ENCODE peak calls at places on chromosomes 5 and 9, in ten cellular contexts. E is left lung; I is sigmoid colon; V is colonic mucosa; A is cardiac muscle cell; T is stomach; P is tibial artery; Q is CD8-positive, alpha-beta T cell; L is left ventricle myocardium inferior; M is adrenal gland. F is an unnamed sample. For H3K27me3, the result is how much of the 10 kb centered on the place peaks cover.

GRCh38 chr5:127925916-127926315 is 157.7 kb upstream of the SLC12A2 start:
- DNase-seq in E (no peak), I (no peak), V (peak), A (no peak), T (peak), P (no peak), Q (no peak), L (no peak), M (no peak), F (no peak)

GRCh38 chr5:166907314-166907713 is 1384.1 kb upstream of the WWC1 start:
- DNase-seq in E (no peak), I (no peak), V (no peak), A (peak), T (no peak), P (no peak), Q (no peak), L (no peak), M (no peak), F (no peak)

GRCh38 chr9:88872171-88872946 is 118.9 kb upstream of the S1PR3 start:
- DNase-seq in E (no peak), I (no peak), V (no peak), A (no peak), T (no peak), P (no peak), Q (no peak), L (no peak), M (peak), F (no peak)

GRCh38 chr5:123874600-123875201 is 362.7 kb downstream of the CSNK1G3 start:
- DNase-seq in E (no peak), I (no peak), V (no peak), A (peak), T (no peak), P (no peak), Q (no peak), L (no peak), M (no peak), F (peak)

GRCh38 chr5:65823174-65823573 is 101.2 kb downstream of the NLN start:
- DNase-seq in E (no peak), I (no peak), V (no peak), A (no peak), T (no peak), P (no peak), Q (no peak), L (no peak), M (no peak), F (no peak)

GRCh38 chr5:74587895-74588294 is 52.6 kb downstream of the ENC1 start:
- DNase-seq in E (no peak), I (no peak), V (no peak), A (no peak), T (no peak), P (no peak), Q (no peak), L (no peak), M (no peak), F (no peak)

GRCh38 chr9:95508968-95509850 is 7.6 kb downstream of the PTCH1 start:
- DNase-seq in E (peak), I (peak), V (peak), A (peak), T (peak), P (peak), Q (peak), L (peak), M (peak), F (peak)

GRCh38 chr5:91212336-91213092 is 170.6 kb downstream of the ARRDC3 start:
- DNase-seq in E (no peak), I (peak), V (peak), A (peak), T (no peak), P (no peak), Q (no peak), L (no peak), M (no peak), F (peak)

GRCh38 chr5:126354012-126354856 is 69.0 kb upstream of the GRAMD2B start:
- DNase-seq in E (no peak), I (no peak), V (no peak), A (peak), T (no peak), P (no peak), Q (no peak), L (no peak), M (no peak), F (peak)

GRCh38 chr5:42994285-42995151 is 45.6 kb downstream of the ANXA2R start:
- DNase-seq in E (peak), I (peak), V (peak), A (peak), T (peak), P (peak), Q (peak), L (peak), M (peak), F (peak)

GRCh38 chr5:849651-850301 is 1.0 kb downstream of the ZDHHC11 start:
- DNase-seq in E (peak), I (peak), V (no peak), A (peak), T (peak), P (peak), Q (no peak), L (peak), M (no peak), F (no peak)

GRCh38 chr5:394671-395155 is 48.3 kb upstream of the EXOC3 start:
- DNase-seq in E (no peak), I (peak), V (peak), A (no peak), T (no peak), P (peak), Q (no peak), L (no peak), M (no peak), F (no peak)

GRCh38 chr5:33774323-33774722 is 117.5 kb downstream of the ADAMTS12 start:
- DNase-seq in E (no peak), I (no peak), V (no peak), A (peak), T (no peak), P (no peak), Q (no peak), L (no peak), M (no peak), F (no peak)

GRCh38 chr5:39209924-39210323 is 9.4 kb downstream of the FYB1 start:
- DNase-seq in E (peak), I (no peak), V (no peak), A (no peak), T (peak), P (no peak), Q (peak), L (no peak), M (no peak), F (no peak)

GRCh38 chr5:72525816-72526215 is 18.6 kb upstream of the ZNF366 start:
- DNase-seq in E (no peak), I (no peak), V (no peak), A (peak), T (no peak), P (no peak), Q (no peak), L (no peak), M (no peak), F (no peak)

GRCh38 chr5:12023614-12024241 is 119.5 kb upstream of the CTNND2 start:
- DNase-seq in E (no peak), I (no peak), V (no peak), A (peak), T (no peak), P (no peak), Q (no peak), L (no peak), M (no peak), F (peak)

GRCh38 chr9:97527626-97528528 is 26.4 kb downstream of the TMOD1 start:
- DNase-seq in E (no peak), I (no peak), V (no peak), A (no peak), T (no peak), P (peak), Q (no peak), L (no peak), M (no peak), F (no peak)

GRCh38 chr5:72183231-72183630 is 76.0 kb downstream of the MAP1B start:
- DNase-seq in E (no peak), I (no peak), V (no peak), A (no peak), T (no peak), P (no peak), Q (no peak), L (no peak), M (no peak), F (no peak)

GRCh38 chr5:140608730-140609520 is 24.1 kb downstream of the CD14 start:
- DNase-seq in E (peak), I (peak), V (peak), A (peak), T (peak), P (no peak), Q (no peak), L (peak), M (peak), F (no peak)

GRCh38 chr5:170633235-170634041 is 129.6 kb downstream of the KCNIP1 start:
- DNase-seq in E (no peak), I (peak), V (peak), A (peak), T (no peak), P (peak), Q (no peak), L (peak), M (peak), F (peak)

GRCh38 chr5:74679968-74680367 is 5.1 kb upstream of the HEXB start:
- DNase-seq in E (no peak), I (no peak), V (no peak), A (no peak), T (no peak), P (no peak), Q (no peak), L (no peak), M (no peak), F (peak)

GRCh38 chr9:22452415-22453010 is 5.9 kb downstream of the DMRTA1 start:
- DNase-seq in E (no peak), I (no peak), V (peak), A (peak), T (peak), P (no peak), Q (no peak), L (peak), M (peak), F (peak)

GRCh38 chr9:80775515-80775914 is 913.8 kb downstream of the TLE1 start:
- DNase-seq in E (no peak), I (no peak), V (no peak), A (no peak), T (no peak), P (no peak), Q (no peak), L (no peak), M (no peak), F (no peak)

GRCh38 chr9:124960409-124960752 is 19.5 kb upstream of the GOLGA1 start:
- DNase-seq in E (no peak), I (no peak), V (no peak), A (peak), T (no peak), P (no peak), Q (no peak), L (no peak), M (no peak), F (no peak)

GRCh38 chr5:32600057-32600622 is 14.8 kb downstream of the SUB1 start:
- DNase-seq in E (no peak), I (no peak), V (no peak), A (peak), T (no peak), P (no peak), Q (no peak), L (no peak), M (no peak), F (peak)

GRCh38 chr9:10562581-10563343 is 50.0 kb downstream of the PTPRD start:
- DNase-seq in E (no peak), I (no peak), V (no peak), A (no peak), T (no peak), P (no peak), Q (no peak), L (no peak), M (no peak), F (no peak)

GRCh38 chr9:79011461-79011860 is 560.3 kb upstream of the TLE4 start:
- DNase-seq in E (no peak), I (no peak), V (no peak), A (no peak), T (no peak), P (no peak), Q (no peak), L (no peak), M (no peak), F (no peak)

GRCh38 chr5:107295914-107296313 is 374.8 kb downstream of the EFNA5 start:
- DNase-seq in E (no peak), I (no peak), V (no peak), A (no peak), T (no peak), P (no peak), Q (no peak), L (no peak), M (no peak), F (no peak)

GRCh38 chr9:130287736-130288135 is 22.2 kb downstream of the HMCN2 start:
- DNase-seq in E (no peak), I (no peak), V (no peak), A (no peak), T (no peak), P (no peak), Q (no peak), L (no peak), M (no peak), F (no peak)
- H3K4me3 ChIP-seq in E (no peak), I (no peak), V (no peak), A (no peak), T (no peak), P (no peak), Q (no peak), L (no peak), M (no peak), F (no peak)

GRCh38 chr9:23638837-23639426 is 187.1 kb downstream of the ELAVL2 start:
- DNase-seq in E (no peak), I (no peak), V (no peak), A (no peak), T (no peak), P (no peak), Q (no peak), L (no peak), M (no peak), F (no peak)
- H3K27me3 ChIP-seq in E (under half), I (under half), V (under half), A (under half), T (under half), P (under half), Q (under half), L (under half), M (under half), F (under half)

GRCh38 chr9:31542384-31543055 is 841.9 kb upstream of the ACO1 start:
- DNase-seq in E (no peak), I (peak), V (no peak), A (peak), T (no peak), P (no peak), Q (no peak), L (no peak), M (peak), F (no peak)
- H3K4me3 ChIP-seq in E (no peak), I (no peak), V (no peak), A (no peak), T (no peak), P (no peak), Q (no peak), L (no peak), M (no peak), F (no peak)

GRCh38 chr5:88671408-88671807 is 211.6 kb downstream of the MEF2C start:
- DNase-seq in E (no peak), I (no peak), V (no peak), A (no peak), T (no peak), P (no peak), Q (no peak), L (no peak), M (no peak), F (no peak)
- H3K27me3 ChIP-seq in E (half or more), I (under half), V (half or more), A (half or more), T (half or more), P (under half), Q (half or more), L (half or more), M (under half), F (under half)

GRCh38 chr5:10672285-10673044 is 88.6 kb downstream of the DAP start:
- DNase-seq in E (no peak), I (no peak), V (no peak), A (no peak), T (no peak), P (no peak), Q (no peak), L (no peak), M (no peak), F (no peak)

GRCh38 chr5:10668697-10669096 is 92.3 kb downstream of the DAP start:
- DNase-seq in E (no peak), I (no peak), V (no peak), A (no peak), T (no peak), P (no peak), Q (no peak), L (no peak), M (no peak), F (no peak)

GRCh38 chr5:10671041-10672008 is 89.7 kb downstream of the DAP start:
- DNase-seq in E (no peak), I (no peak), V (no peak), A (peak), T (no peak), P (no peak), Q (no peak), L (no peak), M (no peak), F (no peak)

GRCh38 chr5:10667431-10668057 is 93.5 kb downstream of the DAP start:
- DNase-seq in E (no peak), I (no peak), V (no peak), A (no peak), T (no peak), P (no peak), Q (no peak), L (no peak), M (no peak), F (no peak)

GRCh38 chr5:10669983-10670382 is 91.1 kb downstream of the DAP start:
- DNase-seq in E (no peak), I (no peak), V (no peak), A (no peak), T (no peak), P (no peak), Q (no peak), L (no peak), M (no peak), F (no peak)
- H3K4me3 ChIP-seq in E (no peak), I (no peak), V (no peak), A (no peak), T (no peak), P (no peak), Q (no peak), L (no peak), M (no peak), F (no peak)

GRCh38 chr5:136199408-136199807 is 6.4 kb upstream of the SMIM32 start:
- DNase-seq in E (no peak), I (no peak), V (peak), A (no peak), T (no peak), P (no peak), Q (peak), L (no peak), M (no peak), F (peak)
- H3K27me3 ChIP-seq in E (half or more), I (under half), V (under half), A (under half), T (under half), P (under half), Q (under half), L (half or more), M (under half), F (under half)

GRCh38 chr5:96808541-96808828 is 740 bp upstream of the ERAP1 start:
- DNase-seq in E (no peak), I (no peak), V (no peak), A (no peak), T (no peak), P (no peak), Q (no peak), L (no peak), M (no peak), F (no peak)
- H3K4me3 ChIP-seq in E (peak), I (peak), V (peak), A (peak), T (peak), P (peak), Q (peak), L (peak), M (no peak), F (peak)

DNA sequence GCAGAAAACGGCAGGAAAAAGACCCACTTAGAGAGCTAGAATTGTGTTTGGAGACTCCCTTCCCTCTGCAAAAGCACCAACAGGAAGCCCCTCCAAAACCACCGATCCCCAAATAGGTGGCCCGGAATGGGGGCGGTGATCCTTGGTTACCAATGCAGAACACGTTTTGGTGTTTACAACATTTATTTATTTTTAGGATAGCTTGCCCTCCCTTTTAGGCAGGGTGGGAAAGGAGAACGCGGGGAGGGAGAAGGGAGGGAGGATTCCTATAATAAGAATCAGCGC is 579 bp upstream of the NTRK2 start:
- DNase-seq in E (no peak), I (no peak), V (peak), A (no peak), T (no peak), P (no peak), Q (no peak), L (no peak), M (no peak), F (no peak)
- H3K27me3 ChIP-seq in E (half or more), I (under half), V (under half), A (half or more), T (under half), P (under half), Q (under half), L (half or more), M (under half), F (half or more)

GRCh38 chr5:180618830-180619562 is 27.7 kb upstream of the SCGB3A1 start:
- DNase-seq in E (no peak), I (no peak), V (no peak), A (peak), T (no peak), P (no peak), Q (peak), L (no peak), M (no peak), F (no peak)

GRCh38 chr5:180621311-180621710 is 28.1 kb downstream of the FLT4 start:
- DNase-seq in E (no peak), I (no peak), V (no peak), A (no peak), T (no peak), P (no peak), Q (no peak), L (no peak), M (no peak), F (no peak)

GRCh38 chr5:180620014-180620413 is 28.7 kb upstream of the SCGB3A1 start:
- DNase-seq in E (no peak), I (no peak), V (no peak), A (no peak), T (no peak), P (no peak), Q (no peak), L (no peak), M (no peak), F (no peak)

GRCh38 chr5:180618487-180618829 is 27.2 kb upstream of the SCGB3A1 start:
- DNase-seq in E (no peak), I (no peak), V (no peak), A (no peak), T (no peak), P (no peak), Q (no peak), L (no peak), M (no peak), F (no peak)

DNA sequence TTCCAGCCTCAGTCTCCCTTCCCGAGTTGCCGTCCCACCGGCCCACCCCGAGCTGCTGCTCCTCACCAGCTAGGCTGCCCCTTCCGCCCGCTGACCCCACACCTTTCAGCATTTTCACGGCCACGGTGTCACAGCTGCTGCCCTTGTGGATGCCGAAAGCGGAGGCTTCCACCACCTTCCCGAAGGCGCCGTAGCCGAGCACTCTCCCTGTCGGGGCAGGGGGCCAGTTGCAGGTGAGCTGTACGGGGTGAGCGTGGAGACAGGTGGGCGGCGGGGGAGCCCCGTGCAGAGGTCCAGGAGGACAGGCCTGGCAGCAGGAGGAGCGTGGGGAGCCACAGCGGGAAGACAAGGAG is 28.2 kb upstream of the SCGB3A1 start:
- DNase-seq in E (no peak), I (no peak), V (no peak), A (no peak), T (no peak), P (no peak), Q (no peak), L (no peak), M (no peak), F (no peak)
- H3K4me3 ChIP-seq in E (no peak), I (no peak), V (no peak), A (no peak), T (no peak), P (no peak), Q (no peak), L (no peak), M (no peak), F (no peak)

GRCh38 chr9:137172907-137173794 is 1.3 kb upstream of the TMEM210 start:
- DNase-seq in E (no peak), I (no peak), V (peak), A (no peak), T (peak), P (no peak), Q (no peak), L (no peak), M (no peak), F (no peak)

GRCh38 chr9:137170486-137171148 is 766 bp upstream of the LRRC26 start:
- DNase-seq in E (no peak), I (no peak), V (no peak), A (no peak), T (no peak), P (no peak), Q (no peak), L (no peak), M (no peak), F (no peak)

GRCh38 chr9:137169764-137170460 is at the start of gene LRRC26:
- DNase-seq in E (no peak), I (no peak), V (peak), A (no peak), T (peak), P (no peak), Q (no peak), L (no peak), M (no peak), F (no peak)

GRCh38 chr9:137168907-137169763 is 716 bp downstream of the LRRC26 start:
- DNase-seq in E (no peak), I (no peak), V (peak), A (peak), T (peak), P (no peak), Q (no peak), L (no peak), M (no peak), F (no peak)

GRCh38 chr9:137171149-137172063 is at the start of gene TMEM210:
- DNase-seq in E (no peak), I (no peak), V (no peak), A (no peak), T (no peak), P (no peak), Q (no peak), L (no peak), M (no peak), F (no peak)
- H3K27me3 ChIP-seq in E (half or more), I (under half), V (half or more), A (half or more), T (half or more), P (under half), Q (under half), L (half or more), M (half or more), F (half or more)

F was measured in SJSA1.